ENCODE peak calls at places on chromosomes 6 and 20, in nine cellular contexts. B is KG1; I is effector memory CD8-positive, alpha-beta T cell; D is Caki2; L is GM12865; S is activated gamma-delta T cell treated with Interleukin-2 at 50 U/mL for 16 hours; T is NCI-H2171 treated with DMSO at 0.1 percent for 48 hours; A is stimulated activated CD4-positive, alpha-beta T cell treated with anti-CD3 and anti-CD28 coated beads, Interleukin-15, amount 100 ng/mL, for 48 hours; Y is NCI-H187. R is an unnamed sample.

GRCh38 chr20:59364611-59365010 is 64.2 kb downstream of the EDN3 start:
- DNase-seq in L (no peak), B (no peak), I (no peak), A (no peak), D (no peak), S (no peak), Y (no peak), T (no peak), R (no peak)

GRCh38 chr20:5085380-5085779 is 34.4 kb downstream of the PCNA start:
- DNase-seq in B (no peak), Y (no peak), A (no peak), S (no peak), D (no peak), T (no peak), L (no peak), I (no peak), R (no peak)

GRCh38 chr6:148677594-148678476 is 69.0 kb upstream of the UST start:
- DNase-seq in B (peak), Y (no peak), L (peak), T (no peak), S (no peak), I (no peak), D (no peak), A (no peak), R (no peak)

GRCh38 chr6:17505062-17505476 is 95.0 kb upstream of the FAM8A1 start:
- DNase-seq in L (peak), Y (no peak), S (no peak), A (no peak), I (no peak), T (peak), B (no peak), D (no peak), R (no peak)

GRCh38 chr6:68633654-68634502 is 1.2 kb upstream of the ADGRB3 start:
- DNase-seq in D (peak), L (no peak), Y (peak), B (no peak), I (no peak), A (no peak), T (no peak), S (no peak), R (no peak)

GRCh38 chr6:27178001-27178730 is 69.3 kb upstream of the PRSS16 start:
- DNase-seq in L (peak), T (peak), A (peak), D (peak), B (no peak), Y (no peak), S (peak), I (peak), R (peak)

GRCh38 chr6:149060985-149061760 is 256.3 kb upstream of the TAB2 start:
- DNase-seq in A (no peak), S (no peak), Y (peak), I (no peak), D (peak), B (no peak), T (peak), L (no peak), R (peak)

GRCh38 chr6:159608961-159609673 is 83.9 kb downstream of the SOD2 start:
- DNase-seq in S (no peak), I (no peak), A (no peak), Y (peak), B (no peak), T (no peak), D (no peak), L (peak), R (no peak)

GRCh38 chr6:47264775-47265184 is 44.9 kb downstream of the TNFRSF21 start:
- DNase-seq in A (no peak), I (no peak), L (no peak), D (no peak), S (no peak), B (no peak), Y (no peak), T (no peak), R (no peak)

GRCh38 chr6:70413829-70414494 is 654 bp downstream of the FAM135A start:
- DNase-seq in S (no peak), A (peak), T (peak), Y (no peak), B (peak), D (no peak), I (no peak), L (peak), R (no peak)

GRCh38 chr6:26269406-26270120 is 95.4 kb upstream of the BTN3A2 start:
- DNase-seq in I (no peak), S (no peak), D (no peak), B (no peak), A (no peak), Y (peak), L (peak), T (peak), R (no peak)

GRCh38 chr6:68559716-68560115 is 75.4 kb upstream of the ADGRB3 start:
- DNase-seq in S (no peak), B (no peak), A (no peak), L (no peak), D (peak), T (peak), I (no peak), Y (no peak), R (peak)

GRCh38 chr20:59939879-59940128 is 301 bp downstream of the PPP1R3D start:
- DNase-seq in Y (no peak), S (peak), T (no peak), I (no peak), L (peak), B (no peak), A (no peak), D (no peak), R (no peak)

GRCh38 chr6:14506656-14507242 is 389.2 kb downstream of the CD83 start:
- DNase-seq in B (no peak), S (no peak), L (no peak), Y (no peak), I (no peak), A (no peak), T (no peak), D (no peak), R (no peak)

GRCh38 chr20:45933231-45934045 is 1.0 kb upstream of the PCIF1 start:
- DNase-seq in A (peak), D (peak), B (peak), S (peak), T (peak), Y (peak), I (peak), L (peak), R (peak)

GRCh38 chr6:63295553-63295952 is 24.2 kb downstream of the LGSN start:
- DNase-seq in D (no peak), B (no peak), Y (no peak), S (no peak), A (no peak), T (no peak), L (no peak), I (no peak), R (no peak)

GRCh38 chr6:16810411-16810810 is 49.2 kb upstream of the ATXN1 start:
- DNase-seq in Y (no peak), L (peak), I (no peak), B (no peak), A (no peak), D (no peak), T (no peak), S (no peak), R (no peak)

GRCh38 chr20:17624551-17625245 is 54.8 kb downstream of the DSTN start:
- DNase-seq in L (no peak), D (no peak), Y (no peak), A (no peak), T (no peak), S (no peak), I (no peak), B (no peak), R (no peak)

GRCh38 chr20:38804682-38805501 is 605 bp upstream of the PPP1R16B start:
- DNase-seq in T (no peak), L (peak), B (peak), Y (no peak), A (peak), D (no peak), I (peak), S (peak), R (no peak)

GRCh38 chr6:12899080-12899815 is 182.7 kb downstream of the PHACTR1 start:
- DNase-seq in I (no peak), B (no peak), A (no peak), S (no peak), L (no peak), Y (no peak), T (no peak), D (no peak), R (no peak)

GRCh38 chr20:35394271-35394670 is 17.5 kb downstream of the UQCC1 start:
- DNase-seq in B (no peak), A (no peak), T (no peak), S (no peak), D (no peak), Y (no peak), I (no peak), L (no peak), R (no peak)

GRCh38 chr20:57772349-57772964 is 62.6 kb upstream of the PMEPA1 start:
- DNase-seq in A (peak), T (peak), S (no peak), L (peak), D (peak), B (peak), I (no peak), Y (no peak), R (no peak)

GRCh38 chr6:72784071-72784470 is 162.2 kb downstream of the KCNQ5 start:
- DNase-seq in I (no peak), Y (no peak), S (no peak), T (no peak), L (no peak), D (no peak), B (no peak), A (no peak), R (no peak)

GRCh38 chr20:37542281-37542680 is 14.6 kb upstream of the BLCAP start:
- DNase-seq in I (no peak), B (no peak), T (no peak), D (no peak), S (no peak), A (no peak), Y (no peak), L (no peak), R (no peak)

GRCh38 chr20:59006167-59006863 is 739 bp downstream of the CTSZ start:
- DNase-seq in Y (no peak), B (no peak), I (no peak), S (no peak), D (no peak), L (peak), A (no peak), T (no peak), R (no peak)

GRCh38 chr6:68718379-68719073 is 83.4 kb downstream of the ADGRB3 start:
- DNase-seq in S (no peak), A (no peak), I (no peak), Y (no peak), T (peak), L (no peak), D (no peak), B (no peak), R (peak)

GRCh38 chr6:166957087-166957804 is 896 bp upstream of the RNASET2 start:
- DNase-seq in Y (no peak), L (peak), S (peak), A (no peak), B (no peak), D (peak), I (peak), T (peak), R (no peak)

GRCh38 chr6:19408331-19408730 is 428.8 kb upstream of the ID4 start:
- DNase-seq in S (no peak), B (no peak), D (no peak), T (peak), L (no peak), A (no peak), I (no peak), Y (no peak), R (peak)

GRCh38 chr6:11761744-11762620 is 16.6 kb downstream of the ADTRP start:
- DNase-seq in T (no peak), S (no peak), D (peak), I (no peak), L (no peak), A (no peak), B (no peak), Y (no peak), R (no peak)

GRCh38 chr6:10163159-10163962 is 251.5 kb downstream of the TFAP2A start:
- DNase-seq in L (no peak), A (no peak), T (peak), I (no peak), S (no peak), B (no peak), D (no peak), Y (no peak), R (no peak)

GRCh38 chr20:15812696-15813095 is 760.6 kb downstream of the KIF16B start:
- DNase-seq in B (no peak), T (no peak), L (no peak), I (no peak), Y (no peak), D (no peak), A (no peak), S (no peak), R (no peak)

GRCh38 chr6:170022827-170023619 is 267.9 kb downstream of the DLL1 start:
- DNase-seq in Y (no peak), S (no peak), B (no peak), L (no peak), D (no peak), I (no peak), A (no peak), T (no peak), R (no peak)

GRCh38 chr20:51059862-51060261 is 37.0 kb upstream of the KCNG1 start:
- DNase-seq in I (no peak), T (no peak), S (no peak), D (no peak), B (no peak), Y (no peak), A (no peak), L (no peak), R (no peak)

GRCh38 chr6:27604986-27605385 is 132.1 kb upstream of the ZNF184 start:
- DNase-seq in B (no peak), A (no peak), D (no peak), I (no peak), Y (no peak), T (no peak), L (peak), S (no peak), R (no peak)

GRCh38 chr6:15255481-15256414 is 9.9 kb downstream of the JARID2 start:
- DNase-seq in D (no peak), A (no peak), I (no peak), B (no peak), T (peak), S (no peak), Y (no peak), L (peak), R (no peak)

GRCh38 chr6:41092421-41093140 is 19.8 kb downstream of the NFYA start:
- DNase-seq in D (no peak), S (no peak), T (no peak), Y (no peak), I (no peak), L (peak), B (no peak), A (no peak), R (no peak)